ENCODE peak calls at places on chromosomes 11 and 22, in nine cellular contexts. One of them, this sample, is unnamed.

GRCh38 chr11:92130432-92130831 is 94.2 kb upstream of the FAT3 start:
- DNase-seq in GM06990: no peak
- DNase-seq in SK-N-SH: no peak
- DNase-seq in astrocyte of the spinal cord: peak
- DNase-seq in CD4-positive, alpha-beta T cell: no peak
- DNase-seq in cardiac muscle cell: peak
- DNase-seq in coronary artery: no peak
- DNase-seq in MM.1S: no peak
- DNase-seq in nephron progenitor cell: no peak
- DNase-seq in this sample: no peak

GRCh38 chr11:12110714-12111481 is 508 bp downstream of the MICAL2 start:
- DNase-seq in GM06990: peak
- DNase-seq in SK-N-SH: peak
- DNase-seq in astrocyte of the spinal cord: peak
- DNase-seq in CD4-positive, alpha-beta T cell: peak
- DNase-seq in cardiac muscle cell: no peak
- DNase-seq in coronary artery: peak
- DNase-seq in MM.1S: no peak
- DNase-seq in nephron progenitor cell: peak
- DNase-seq in this sample: no peak

GRCh38 chr11:128509990-128510389 is 77.4 kb downstream of the ETS1 start:
- DNase-seq in GM06990: no peak
- DNase-seq in SK-N-SH: no peak
- DNase-seq in astrocyte of the spinal cord: peak
- DNase-seq in CD4-positive, alpha-beta T cell: no peak
- DNase-seq in cardiac muscle cell: peak
- DNase-seq in coronary artery: no peak
- DNase-seq in MM.1S: no peak
- DNase-seq in nephron progenitor cell: no peak
- DNase-seq in this sample: no peak

GRCh38 chr11:65892661-65893317 is 2.3 kb downstream of the CCDC85B start:
- DNase-seq in GM06990: no peak
- DNase-seq in SK-N-SH: no peak
- DNase-seq in astrocyte of the spinal cord: no peak
- DNase-seq in CD4-positive, alpha-beta T cell: no peak
- DNase-seq in cardiac muscle cell: no peak
- DNase-seq in coronary artery: no peak
- DNase-seq in MM.1S: no peak
- DNase-seq in nephron progenitor cell: no peak
- DNase-seq in this sample: no peak

GRCh38 chr11:133041928-133042890 is 490.1 kb downstream of the OPCML start:
- DNase-seq in GM06990: no peak
- DNase-seq in SK-N-SH: no peak
- DNase-seq in astrocyte of the spinal cord: no peak
- DNase-seq in CD4-positive, alpha-beta T cell: no peak
- DNase-seq in cardiac muscle cell: no peak
- DNase-seq in coronary artery: no peak
- DNase-seq in MM.1S: no peak
- DNase-seq in nephron progenitor cell: no peak
- DNase-seq in this sample: no peak

GRCh38 chr22:24068717-24069116 is 57.6 kb downstream of the CABIN1 start:
- DNase-seq in GM06990: no peak
- DNase-seq in SK-N-SH: no peak
- DNase-seq in astrocyte of the spinal cord: no peak
- DNase-seq in CD4-positive, alpha-beta T cell: no peak
- DNase-seq in cardiac muscle cell: no peak
- DNase-seq in coronary artery: peak
- DNase-seq in MM.1S: no peak
- DNase-seq in nephron progenitor cell: no peak
- DNase-seq in this sample: no peak

GRCh38 chr11:73907191-73907590 is 30.4 kb downstream of the PAAF1 start:
- DNase-seq in GM06990: no peak
- DNase-seq in SK-N-SH: no peak
- DNase-seq in astrocyte of the spinal cord: no peak
- DNase-seq in CD4-positive, alpha-beta T cell: no peak
- DNase-seq in cardiac muscle cell: peak
- DNase-seq in coronary artery: no peak
- DNase-seq in MM.1S: no peak
- DNase-seq in nephron progenitor cell: no peak
- DNase-seq in this sample: no peak

GRCh38 chr11:110763249-110764011 is 51.2 kb upstream of the ARHGAP20 start:
- DNase-seq in GM06990: no peak
- DNase-seq in SK-N-SH: no peak
- DNase-seq in astrocyte of the spinal cord: peak
- DNase-seq in CD4-positive, alpha-beta T cell: no peak
- DNase-seq in cardiac muscle cell: peak
- DNase-seq in coronary artery: no peak
- DNase-seq in MM.1S: no peak
- DNase-seq in nephron progenitor cell: no peak
- DNase-seq in this sample: no peak

GRCh38 chr11:102599642-102600261 is 25.4 kb downstream of the MMP20 start:
- DNase-seq in GM06990: peak
- DNase-seq in SK-N-SH: no peak
- DNase-seq in astrocyte of the spinal cord: peak
- DNase-seq in CD4-positive, alpha-beta T cell: no peak
- DNase-seq in cardiac muscle cell: peak
- DNase-seq in coronary artery: no peak
- DNase-seq in MM.1S: no peak
- DNase-seq in nephron progenitor cell: no peak
- DNase-seq in this sample: no peak

GRCh38 chr11:33747969-33748368 is 11.7 kb upstream of the CD59 start:
- DNase-seq in GM06990: no peak
- DNase-seq in SK-N-SH: no peak
- DNase-seq in astrocyte of the spinal cord: peak
- DNase-seq in CD4-positive, alpha-beta T cell: no peak
- DNase-seq in cardiac muscle cell: peak
- DNase-seq in coronary artery: no peak
- DNase-seq in MM.1S: no peak
- DNase-seq in nephron progenitor cell: no peak
- DNase-seq in this sample: no peak

GRCh38 chr11:57214494-57214893 is 22.6 kb downstream of the APLNR start:
- DNase-seq in GM06990: no peak
- DNase-seq in SK-N-SH: no peak
- DNase-seq in astrocyte of the spinal cord: peak
- DNase-seq in CD4-positive, alpha-beta T cell: no peak
- DNase-seq in cardiac muscle cell: peak
- DNase-seq in coronary artery: no peak
- DNase-seq in MM.1S: no peak
- DNase-seq in nephron progenitor cell: no peak
- DNase-seq in this sample: no peak

GRCh38 chr11:41320233-41320993 is 139.0 kb downstream of the LRRC4C start:
- DNase-seq in GM06990: no peak
- DNase-seq in SK-N-SH: no peak
- DNase-seq in astrocyte of the spinal cord: no peak
- DNase-seq in CD4-positive, alpha-beta T cell: no peak
- DNase-seq in cardiac muscle cell: no peak
- DNase-seq in coronary artery: no peak
- DNase-seq in MM.1S: no peak
- DNase-seq in nephron progenitor cell: no peak
- DNase-seq in this sample: no peak

GRCh38 chr11:46273511-46274205 is 3.8 kb upstream of the CREB3L1 start:
- DNase-seq in GM06990: no peak
- DNase-seq in SK-N-SH: no peak
- DNase-seq in astrocyte of the spinal cord: peak
- DNase-seq in CD4-positive, alpha-beta T cell: no peak
- DNase-seq in cardiac muscle cell: peak
- DNase-seq in coronary artery: no peak
- DNase-seq in MM.1S: no peak
- DNase-seq in nephron progenitor cell: no peak
- DNase-seq in this sample: no peak

GRCh38 chr11:48028909-48029685 is 48.7 kb downstream of the PTPRJ start:
- DNase-seq in GM06990: no peak
- DNase-seq in SK-N-SH: no peak
- DNase-seq in astrocyte of the spinal cord: no peak
- DNase-seq in CD4-positive, alpha-beta T cell: no peak
- DNase-seq in cardiac muscle cell: no peak
- DNase-seq in coronary artery: no peak
- DNase-seq in MM.1S: no peak
- DNase-seq in nephron progenitor cell: no peak
- DNase-seq in this sample: no peak

GRCh38 chr11:66727282-66727882 is 1.6 kb downstream of the SPTBN2 start:
- DNase-seq in GM06990: peak
- DNase-seq in SK-N-SH: peak
- DNase-seq in astrocyte of the spinal cord: peak
- DNase-seq in CD4-positive, alpha-beta T cell: peak
- DNase-seq in cardiac muscle cell: peak
- DNase-seq in coronary artery: no peak
- DNase-seq in MM.1S: peak
- DNase-seq in nephron progenitor cell: peak
- DNase-seq in this sample: peak

GRCh38 chr22:26893034-26893710 is 235.8 kb downstream of the MIAT start:
- DNase-seq in GM06990: no peak
- DNase-seq in SK-N-SH: no peak
- DNase-seq in astrocyte of the spinal cord: no peak
- DNase-seq in CD4-positive, alpha-beta T cell: no peak
- DNase-seq in cardiac muscle cell: no peak
- DNase-seq in coronary artery: peak
- DNase-seq in MM.1S: no peak
- DNase-seq in nephron progenitor cell: no peak
- DNase-seq in this sample: no peak

GRCh38 chr22:27107824-27108223 is 450.4 kb downstream of the MIAT start:
- DNase-seq in GM06990: no peak
- DNase-seq in SK-N-SH: peak
- DNase-seq in astrocyte of the spinal cord: peak
- DNase-seq in CD4-positive, alpha-beta T cell: no peak
- DNase-seq in cardiac muscle cell: peak
- DNase-seq in coronary artery: peak
- DNase-seq in MM.1S: no peak
- DNase-seq in nephron progenitor cell: no peak
- DNase-seq in this sample: no peak

GRCh38 chr22:29183971-29184595 is 21.6 kb upstream of the EMID1 start:
- DNase-seq in GM06990: no peak
- DNase-seq in SK-N-SH: no peak
- DNase-seq in astrocyte of the spinal cord: no peak
- DNase-seq in CD4-positive, alpha-beta T cell: no peak
- DNase-seq in cardiac muscle cell: no peak
- DNase-seq in coronary artery: no peak
- DNase-seq in MM.1S: no peak
- DNase-seq in nephron progenitor cell: no peak
- DNase-seq in this sample: no peak

GRCh38 chr11:44304091-44305084 is 5.6 kb downstream of the ALX4 start:
- DNase-seq in GM06990: no peak
- DNase-seq in SK-N-SH: peak
- DNase-seq in astrocyte of the spinal cord: no peak
- DNase-seq in CD4-positive, alpha-beta T cell: no peak
- DNase-seq in cardiac muscle cell: no peak
- DNase-seq in coronary artery: no peak
- DNase-seq in MM.1S: no peak
- DNase-seq in nephron progenitor cell: peak
- DNase-seq in this sample: no peak

DNA sequence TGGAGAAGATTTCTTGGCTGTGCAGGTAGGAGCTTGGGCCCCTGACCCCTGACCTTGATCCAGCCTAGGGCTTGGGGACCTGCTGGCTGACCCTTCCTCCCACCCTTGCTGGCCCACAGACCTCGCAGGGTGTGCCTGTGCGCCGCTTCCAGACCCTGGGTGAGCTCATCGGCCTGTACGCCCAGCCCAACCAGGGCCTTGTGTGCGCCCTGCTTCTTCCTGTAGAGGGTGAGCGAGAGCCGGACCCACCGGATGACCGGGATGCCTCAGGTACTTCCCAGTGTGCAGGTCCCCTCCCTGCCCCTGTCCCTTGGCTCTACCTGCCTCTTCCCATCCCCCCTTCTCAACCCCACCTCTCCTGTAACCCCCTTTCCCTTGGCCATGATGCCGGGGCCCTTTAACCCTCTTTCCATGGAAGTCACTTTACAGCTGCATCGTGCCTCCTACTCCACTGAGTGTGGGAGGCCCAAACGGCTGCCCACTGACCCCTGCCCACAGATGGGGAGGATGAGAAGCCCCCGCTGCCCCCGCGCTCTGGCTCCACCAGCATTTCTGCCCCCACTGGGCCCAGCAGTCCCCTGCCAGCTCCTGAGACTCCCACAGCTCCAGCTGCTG is 3.8 kb downstream of the INPPL1 start:
- DNase-seq in GM06990: no peak
- DNase-seq in SK-N-SH: no peak
- DNase-seq in astrocyte of the spinal cord: no peak
- DNase-seq in CD4-positive, alpha-beta T cell: peak
- DNase-seq in cardiac muscle cell: no peak
- DNase-seq in coronary artery: peak
- DNase-seq in MM.1S: no peak
- DNase-seq in nephron progenitor cell: peak
- DNase-seq in this sample: no peak
- TF ChIP-seq CTCF in GM06990: no peak
- TF ChIP-seq CTCF in SK-N-SH: peak
- TF ChIP-seq CTCF in astrocyte of the spinal cord: peak
- TF ChIP-seq CTCF in CD4-positive, alpha-beta T cell: no peak
- TF ChIP-seq CTCF in cardiac muscle cell: peak
- TF ChIP-seq CTCF in coronary artery: no peak
- TF ChIP-seq CTCF in MM.1S: no peak
- TF ChIP-seq CTCF in nephron progenitor cell: no peak
- TF ChIP-seq CTCF in this sample: no peak

DNA sequence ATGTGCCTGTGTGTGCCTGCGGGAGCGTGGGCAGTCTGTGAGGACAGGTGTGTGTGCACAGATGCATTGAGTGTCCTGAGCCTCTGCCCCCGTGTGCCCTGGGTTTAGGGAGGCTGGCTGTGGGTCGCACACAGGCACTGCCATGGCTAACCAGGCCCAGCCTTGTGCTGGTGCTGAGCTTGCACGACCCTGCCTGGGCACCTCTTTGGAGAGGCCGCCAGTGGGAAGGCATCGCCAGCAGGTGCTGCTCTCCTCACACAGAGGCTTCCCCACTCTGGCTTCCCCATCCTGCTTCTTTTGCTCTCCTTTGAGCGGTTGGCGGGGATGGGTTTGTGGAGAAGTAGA is 4.1 kb downstream of the WNT7B start:
- DNase-seq in GM06990: no peak
- DNase-seq in SK-N-SH: peak
- DNase-seq in astrocyte of the spinal cord: no peak
- DNase-seq in CD4-positive, alpha-beta T cell: no peak
- DNase-seq in cardiac muscle cell: no peak
- DNase-seq in coronary artery: no peak
- DNase-seq in MM.1S: no peak
- DNase-seq in nephron progenitor cell: no peak
- DNase-seq in this sample: no peak
- TF ChIP-seq CTCF in GM06990: no peak
- TF ChIP-seq CTCF in SK-N-SH: no peak
- TF ChIP-seq CTCF in astrocyte of the spinal cord: no peak
- TF ChIP-seq CTCF in CD4-positive, alpha-beta T cell: no peak
- TF ChIP-seq CTCF in cardiac muscle cell: no peak
- TF ChIP-seq CTCF in coronary artery: no peak
- TF ChIP-seq CTCF in MM.1S: no peak
- TF ChIP-seq CTCF in nephron progenitor cell: no peak
- TF ChIP-seq CTCF in this sample: no peak

GRCh38 chr11:86781546-86781945 is 18.8 kb upstream of the PRSS23 start:
- DNase-seq in GM06990: no peak
- DNase-seq in SK-N-SH: no peak
- DNase-seq in astrocyte of the spinal cord: no peak
- DNase-seq in CD4-positive, alpha-beta T cell: no peak
- DNase-seq in cardiac muscle cell: no peak
- DNase-seq in coronary artery: no peak
- DNase-seq in MM.1S: no peak
- DNase-seq in nephron progenitor cell: no peak
- DNase-seq in this sample: no peak
- TF ChIP-seq CTCF in GM06990: no peak
- TF ChIP-seq CTCF in SK-N-SH: peak
- TF ChIP-seq CTCF in astrocyte of the spinal cord: no peak
- TF ChIP-seq CTCF in CD4-positive, alpha-beta T cell: no peak
- TF ChIP-seq CTCF in cardiac muscle cell: no peak
- TF ChIP-seq CTCF in coronary artery: no peak
- TF ChIP-seq CTCF in MM.1S: no peak
- TF ChIP-seq CTCF in nephron progenitor cell: no peak
- TF ChIP-seq CTCF in this sample: no peak

GRCh38 chr22:37412445-37413250 is 14.6 kb downstream of the ELFN2 start:
- DNase-seq in GM06990: no peak
- DNase-seq in SK-N-SH: no peak
- DNase-seq in astrocyte of the spinal cord: no peak
- DNase-seq in CD4-positive, alpha-beta T cell: no peak
- DNase-seq in cardiac muscle cell: no peak
- DNase-seq in coronary artery: no peak
- DNase-seq in MM.1S: no peak
- DNase-seq in nephron progenitor cell: no peak
- DNase-seq in this sample: no peak
- TF ChIP-seq CTCF in GM06990: no peak
- TF ChIP-seq CTCF in SK-N-SH: no peak
- TF ChIP-seq CTCF in astrocyte of the spinal cord: no peak
- TF ChIP-seq CTCF in CD4-positive, alpha-beta T cell: no peak
- TF ChIP-seq CTCF in cardiac muscle cell: no peak
- TF ChIP-seq CTCF in coronary artery: no peak
- TF ChIP-seq CTCF in MM.1S: no peak
- TF ChIP-seq CTCF in nephron progenitor cell: no peak
- TF ChIP-seq CTCF in this sample: no peak